ENCODE peak calls at places on chromosomes 13 and 19, in eight cellular contexts. B is H9, M is HS-5, Z is PC-9, S is cardiac fibroblast, K is hypothalamus, F is substantia nigra, E is HT-29. D is an unnamed sample.

GRCh38 chr13:102508411-102508810 is 88.4 kb upstream of the TPP2 start:
- DNase-seq in Z (no peak), M (no peak), E (no peak), B (peak), S (no peak), K (no peak), F (no peak), D (no peak)

GRCh38 chr19:7589822-7590221 is 5.8 kb upstream of the CAMSAP3 start:
- DNase-seq in S (no peak), M (no peak), K (no peak), B (no peak), F (no peak), E (no peak), Z (no peak), D (no peak)

GRCh38 chr13:26460652-26461051 is 96.8 kb upstream of the WASF3 start:
- DNase-seq in K (no peak), Z (no peak), B (no peak), S (peak), M (no peak), F (no peak), E (no peak), D (no peak)

GRCh38 chr19:48635263-48635965 is 1.8 kb downstream of the DBP start:
- DNase-seq in F (peak), Z (peak), E (peak), S (no peak), K (no peak), B (peak), M (no peak), D (no peak)

GRCh38 chr19:56987184-56987583 is 132.6 kb upstream of the USP29 start:
- DNase-seq in E (no peak), Z (no peak), S (no peak), K (no peak), M (no peak), B (no peak), F (no peak), D (no peak)

GRCh38 chr13:74289130-74289529 is 154.9 kb upstream of the KLF12 start:
- DNase-seq in S (no peak), K (no peak), E (peak), M (no peak), Z (no peak), B (no peak), F (no peak), D (no peak)

GRCh38 chr19:1411255-1412191 is 4.1 kb downstream of the DAZAP1 start:
- DNase-seq in F (peak), K (peak), S (peak), B (no peak), Z (no peak), M (no peak), E (peak), D (no peak)

GRCh38 chr19:19487077-19488040 is 28.0 kb downstream of the TSSK6 start:
- DNase-seq in K (no peak), E (no peak), S (no peak), B (no peak), M (no peak), Z (no peak), F (no peak), D (no peak)

GRCh38 chr13:108268713-108269112 is 805 bp upstream of the TNFSF13B start:
- DNase-seq in S (no peak), M (no peak), Z (no peak), E (no peak), F (no peak), B (no peak), K (no peak), D (no peak)

GRCh38 chr19:18725755-18726416 is 42.4 kb downstream of the CRTC1 start:
- DNase-seq in K (no peak), E (no peak), F (peak), Z (no peak), B (peak), S (no peak), M (no peak), D (no peak)

GRCh38 chr13:73748404-73748803 is 385.8 kb downstream of the KLF12 start:
- DNase-seq in K (no peak), F (no peak), S (no peak), M (no peak), B (no peak), E (no peak), Z (no peak), D (no peak)

GRCh38 chr19:52369463-52370340 is at the start of gene ZNF880:
- DNase-seq in E (no peak), S (peak), M (peak), Z (peak), F (peak), K (peak), B (peak), D (peak)

GRCh38 chr13:32048816-32049215 is 17.2 kb downstream of the FRY start:
- DNase-seq in F (no peak), M (no peak), B (no peak), Z (no peak), S (peak), K (no peak), E (peak), D (no peak)

GRCh38 chr13:48775285-48775684 is 121.6 kb downstream of the CYSLTR2 start:
- DNase-seq in F (no peak), B (no peak), Z (no peak), S (no peak), K (no peak), M (no peak), E (no peak), D (no peak)

GRCh38 chr13:105334211-105334610 is 1201.3 kb downstream of the EFNB2 start:
- DNase-seq in Z (no peak), S (peak), M (no peak), F (no peak), B (no peak), E (no peak), K (no peak), D (no peak)

GRCh38 chr19:30169196-30169900 is 202.8 kb upstream of the ZNF536 start:
- DNase-seq in F (no peak), E (no peak), Z (no peak), M (no peak), S (no peak), B (no peak), K (no peak), D (no peak)

GRCh38 chr19:1105873-1106840 is 2.4 kb downstream of the GPX4 start:
- DNase-seq in M (no peak), S (no peak), E (no peak), Z (no peak), K (no peak), B (no peak), F (no peak), D (no peak)

GRCh38 chr19:41993612-41994483 is at the start of gene ATP1A3:
- DNase-seq in E (peak), Z (peak), K (no peak), B (peak), F (peak), S (peak), M (peak), D (no peak)

GRCh38 chr13:30418886-30419459 is 3.3 kb upstream of the UBE2L5 start:
- DNase-seq in M (no peak), F (no peak), S (no peak), K (no peak), B (no peak), Z (no peak), E (no peak), D (no peak)

GRCh38 chr19:5963855-5964254 is 14.1 kb downstream of the RANBP3 start:
- DNase-seq in B (no peak), F (no peak), Z (no peak), S (no peak), E (no peak), M (no peak), K (no peak), D (no peak)

GRCh38 chr19:34475026-34475974 is 6.3 kb upstream of the WTIP start:
- DNase-seq in K (no peak), B (no peak), F (no peak), E (no peak), M (peak), Z (no peak), S (peak), D (peak)

GRCh38 chr19:31073485-31074221 is 275.6 kb downstream of the TSHZ3 start:
- DNase-seq in B (no peak), Z (no peak), M (no peak), S (no peak), F (no peak), K (no peak), E (no peak), D (no peak)

GRCh38 chr13:38866649-38867048 is 124.0 kb downstream of the STOML3 start:
- DNase-seq in B (no peak), F (no peak), E (peak), K (no peak), S (no peak), Z (no peak), M (no peak), D (no peak)